ENCODE peak calls at places on chromosomes 11 and 22, in ten cellular contexts. U is HTR-8/SVneo, Q is IMR-90, E is thoracic aorta, I is Caki2, P is NCI-H1105 treated with DMSO at 0.1 percent for 48 hours, X is tibial artery, H is T-helper 1 cell, M is NCI-H2107, V is sciatic nerve. O is an unnamed sample.

GRCh38 chr11:69488543-69488940 is 7.1 kb downstream of the LINC01488 start:
- DNase-seq in U (no peak), Q (no peak), E (no peak), I (no peak), P (no peak), X (no peak), H (no peak), M (no peak), V (no peak), O (peak)

GRCh38 chr11:70503201-70503877 is 105.0 kb downstream of the CTTN start:
- DNase-seq in U (no peak), Q (no peak), E (no peak), I (no peak), P (peak), X (no peak), H (no peak), M (peak), V (no peak), O (peak)

GRCh38 chr11:94956963-94957362 is 16.4 kb downstream of the CWC15 start:
- DNase-seq in U (no peak), Q (no peak), E (no peak), I (no peak), P (no peak), X (no peak), H (no peak), M (no peak), V (no peak), O (no peak)

GRCh38 chr11:84691830-84692229 is 935.3 kb downstream of the DLG2 start:
- DNase-seq in U (no peak), Q (no peak), E (no peak), I (peak), P (no peak), X (no peak), H (no peak), M (no peak), V (no peak), O (no peak)

GRCh38 chr11:118651820-118652219 is 27.6 kb downstream of the TREH start:
- DNase-seq in U (no peak), Q (no peak), E (no peak), I (no peak), P (no peak), X (peak), H (no peak), M (no peak), V (no peak), O (no peak)

GRCh38 chr11:12111482-12112149 is 1.2 kb downstream of the MICAL2 start:
- DNase-seq in U (no peak), Q (peak), E (no peak), I (no peak), P (no peak), X (peak), H (no peak), M (no peak), V (no peak), O (no peak)

GRCh38 chr11:76459299-76459698 is 14.5 kb downstream of the EMSY start:
- DNase-seq in U (no peak), Q (no peak), E (no peak), I (no peak), P (no peak), X (no peak), H (no peak), M (no peak), V (no peak), O (no peak)

GRCh38 chr11:73270089-73270854 is 1.9 kb upstream of the P2RY6 start:
- DNase-seq in U (no peak), Q (no peak), E (no peak), I (no peak), P (no peak), X (no peak), H (no peak), M (no peak), V (peak), O (no peak)

GRCh38 chr22:31036671-31037550 is 44.2 kb upstream of the SMTN start:
- DNase-seq in U (peak), Q (peak), E (no peak), I (no peak), P (no peak), X (peak), H (no peak), M (no peak), V (no peak), O (no peak)

GRCh38 chr11:130705670-130706421 is 210.4 kb downstream of the SNX19 start:
- DNase-seq in U (no peak), Q (no peak), E (no peak), I (no peak), P (no peak), X (no peak), H (no peak), M (no peak), V (no peak), O (no peak)

GRCh38 chr11:60988658-60989057 is 17.2 kb downstream of the CD6 start:
- DNase-seq in U (no peak), Q (no peak), E (no peak), I (no peak), P (no peak), X (no peak), H (no peak), M (no peak), V (no peak), O (no peak)

GRCh38 chr11:127080735-127081134 is 80.2 kb upstream of the KIRREL3 start:
- DNase-seq in U (no peak), Q (no peak), E (no peak), I (no peak), P (no peak), X (no peak), H (no peak), M (no peak), V (no peak), O (no peak)

GRCh38 chr22:38315801-38316339 is 1.4 kb downstream of the CSNK1E start:
- DNase-seq in U (no peak), Q (no peak), E (no peak), I (peak), P (peak), X (no peak), H (no peak), M (no peak), V (no peak), O (no peak)

O was measured in left lung.